ENCODE peak calls at places on chromosomes 13 and 19, in ten cellular contexts. One of them, this sample, is unnamed. For H3K36me3, the result is how much of the 10 kb centered on the place peaks cover.

GRCh38 chr13:45178349-45179142 is 22.3 kb downstream of the KCTD4 start:
- DNase-seq in OCI-LY7: no peak
- DNase-seq in effector memory CD4-positive, alpha-beta T cell: no peak
- DNase-seq in uterus: no peak
- DNase-seq in CD8-positive, alpha-beta memory T cell: no peak
- DNase-seq in endodermal cell: no peak
- DNase-seq in heart left ventricle: no peak
- DNase-seq in Peyer's patch: no peak
- DNase-seq in suprapubic skin: no peak
- DNase-seq in body of pancreas: no peak
- DNase-seq in this sample: no peak

GRCh38 chr19:5645409-5645808 is 22.5 kb downstream of the SAFB start:
- DNase-seq in OCI-LY7: no peak
- DNase-seq in effector memory CD4-positive, alpha-beta T cell: no peak
- DNase-seq in uterus: no peak
- DNase-seq in CD8-positive, alpha-beta memory T cell: no peak
- DNase-seq in endodermal cell: no peak
- DNase-seq in heart left ventricle: no peak
- DNase-seq in Peyer's patch: peak
- DNase-seq in suprapubic skin: peak
- DNase-seq in body of pancreas: no peak
- DNase-seq in this sample: peak

GRCh38 chr19:4369888-4370260 is 26.5 kb downstream of the MPND start:
- DNase-seq in OCI-LY7: peak
- DNase-seq in effector memory CD4-positive, alpha-beta T cell: peak
- DNase-seq in uterus: no peak
- DNase-seq in CD8-positive, alpha-beta memory T cell: peak
- DNase-seq in endodermal cell: peak
- DNase-seq in heart left ventricle: peak
- DNase-seq in Peyer's patch: peak
- DNase-seq in suprapubic skin: peak
- DNase-seq in body of pancreas: no peak
- DNase-seq in this sample: peak

GRCh38 chr13:21998279-21998678 is 327.4 kb downstream of the FGF9 start:
- DNase-seq in OCI-LY7: no peak
- DNase-seq in effector memory CD4-positive, alpha-beta T cell: no peak
- DNase-seq in uterus: no peak
- DNase-seq in CD8-positive, alpha-beta memory T cell: no peak
- DNase-seq in endodermal cell: no peak
- DNase-seq in heart left ventricle: no peak
- DNase-seq in Peyer's patch: no peak
- DNase-seq in suprapubic skin: no peak
- DNase-seq in body of pancreas: no peak
- DNase-seq in this sample: no peak

GRCh38 chr13:99085139-99085845 is 107.4 kb upstream of the DOCK9 start:
- DNase-seq in OCI-LY7: peak
- DNase-seq in effector memory CD4-positive, alpha-beta T cell: no peak
- DNase-seq in uterus: no peak
- DNase-seq in CD8-positive, alpha-beta memory T cell: no peak
- DNase-seq in endodermal cell: peak
- DNase-seq in heart left ventricle: no peak
- DNase-seq in Peyer's patch: no peak
- DNase-seq in suprapubic skin: no peak
- DNase-seq in body of pancreas: peak
- DNase-seq in this sample: no peak

GRCh38 chr13:97015661-97016350 is 21.5 kb upstream of the OXGR1 start:
- DNase-seq in OCI-LY7: peak
- DNase-seq in effector memory CD4-positive, alpha-beta T cell: no peak
- DNase-seq in uterus: no peak
- DNase-seq in CD8-positive, alpha-beta memory T cell: no peak
- DNase-seq in endodermal cell: no peak
- DNase-seq in heart left ventricle: no peak
- DNase-seq in Peyer's patch: no peak
- DNase-seq in suprapubic skin: no peak
- DNase-seq in body of pancreas: no peak
- DNase-seq in this sample: no peak

GRCh38 chr19:4390862-4391693 is 9.3 kb downstream of the SH3GL1 start:
- DNase-seq in OCI-LY7: no peak
- DNase-seq in effector memory CD4-positive, alpha-beta T cell: no peak
- DNase-seq in uterus: no peak
- DNase-seq in CD8-positive, alpha-beta memory T cell: no peak
- DNase-seq in endodermal cell: no peak
- DNase-seq in heart left ventricle: peak
- DNase-seq in Peyer's patch: peak
- DNase-seq in suprapubic skin: no peak
- DNase-seq in body of pancreas: no peak
- DNase-seq in this sample: no peak

GRCh38 chr19:58181902-58182576 is 822 bp upstream of the ZNF274 start:
- DNase-seq in OCI-LY7: peak
- DNase-seq in effector memory CD4-positive, alpha-beta T cell: peak
- DNase-seq in uterus: no peak
- DNase-seq in CD8-positive, alpha-beta memory T cell: peak
- DNase-seq in endodermal cell: peak
- DNase-seq in heart left ventricle: no peak
- DNase-seq in Peyer's patch: peak
- DNase-seq in suprapubic skin: peak
- DNase-seq in body of pancreas: peak
- DNase-seq in this sample: peak

GRCh38 chr19:47032171-47032811 is 12.7 kb downstream of the NPAS1 start:
- DNase-seq in OCI-LY7: peak
- DNase-seq in effector memory CD4-positive, alpha-beta T cell: peak
- DNase-seq in uterus: no peak
- DNase-seq in CD8-positive, alpha-beta memory T cell: peak
- DNase-seq in endodermal cell: peak
- DNase-seq in heart left ventricle: no peak
- DNase-seq in Peyer's patch: peak
- DNase-seq in suprapubic skin: no peak
- DNase-seq in body of pancreas: peak
- DNase-seq in this sample: no peak

GRCh38 chr13:106295971-106296370 is 239.5 kb downstream of the EFNB2 start:
- DNase-seq in OCI-LY7: no peak
- DNase-seq in effector memory CD4-positive, alpha-beta T cell: no peak
- DNase-seq in uterus: no peak
- DNase-seq in CD8-positive, alpha-beta memory T cell: no peak
- DNase-seq in endodermal cell: no peak
- DNase-seq in heart left ventricle: no peak
- DNase-seq in Peyer's patch: no peak
- DNase-seq in suprapubic skin: no peak
- DNase-seq in body of pancreas: no peak
- DNase-seq in this sample: no peak

GRCh38 chr19:41535029-41535622 is 40.8 kb upstream of the CEACAM21 start:
- DNase-seq in OCI-LY7: peak
- DNase-seq in effector memory CD4-positive, alpha-beta T cell: no peak
- DNase-seq in uterus: no peak
- DNase-seq in CD8-positive, alpha-beta memory T cell: no peak
- DNase-seq in endodermal cell: no peak
- DNase-seq in heart left ventricle: no peak
- DNase-seq in Peyer's patch: no peak
- DNase-seq in suprapubic skin: no peak
- DNase-seq in body of pancreas: no peak
- DNase-seq in this sample: no peak

GRCh38 chr13:98778749-98779148 is 26.3 kb upstream of the SLC15A1 start:
- DNase-seq in OCI-LY7: no peak
- DNase-seq in effector memory CD4-positive, alpha-beta T cell: no peak
- DNase-seq in uterus: no peak
- DNase-seq in CD8-positive, alpha-beta memory T cell: no peak
- DNase-seq in endodermal cell: no peak
- DNase-seq in heart left ventricle: no peak
- DNase-seq in Peyer's patch: peak
- DNase-seq in suprapubic skin: no peak
- DNase-seq in body of pancreas: no peak
- DNase-seq in this sample: no peak

GRCh38 chr19:952680-953500 is 27.1 kb downstream of the ARID3A start:
- DNase-seq in OCI-LY7: peak
- DNase-seq in effector memory CD4-positive, alpha-beta T cell: no peak
- DNase-seq in uterus: no peak
- DNase-seq in CD8-positive, alpha-beta memory T cell: no peak
- DNase-seq in endodermal cell: peak
- DNase-seq in heart left ventricle: no peak
- DNase-seq in Peyer's patch: peak
- DNase-seq in suprapubic skin: no peak
- DNase-seq in body of pancreas: peak
- DNase-seq in this sample: no peak
- H3K4me3 ChIP-seq in OCI-LY7: peak
- H3K4me3 ChIP-seq in effector memory CD4-positive, alpha-beta T cell: peak
- H3K4me3 ChIP-seq in uterus: no peak
- H3K4me3 ChIP-seq in CD8-positive, alpha-beta memory T cell: peak
- H3K4me3 ChIP-seq in endodermal cell: no peak
- H3K4me3 ChIP-seq in heart left ventricle: no peak
- H3K4me3 ChIP-seq in Peyer's patch: peak
- H3K4me3 ChIP-seq in suprapubic skin: peak
- H3K4me3 ChIP-seq in body of pancreas: no peak
- H3K4me3 ChIP-seq in this sample: no peak

GRCh38 chr19:45682117-45682516 is 9.6 kb downstream of the SNRPD2 start:
- DNase-seq in OCI-LY7: no peak
- DNase-seq in effector memory CD4-positive, alpha-beta T cell: no peak
- DNase-seq in uterus: no peak
- DNase-seq in CD8-positive, alpha-beta memory T cell: no peak
- DNase-seq in endodermal cell: no peak
- DNase-seq in heart left ventricle: no peak
- DNase-seq in Peyer's patch: no peak
- DNase-seq in suprapubic skin: no peak
- DNase-seq in body of pancreas: no peak
- DNase-seq in this sample: no peak

GRCh38 chr19:45691516-45692186 is at the start of gene SNRPD2:
- DNase-seq in OCI-LY7: peak
- DNase-seq in effector memory CD4-positive, alpha-beta T cell: peak
- DNase-seq in uterus: peak
- DNase-seq in CD8-positive, alpha-beta memory T cell: peak
- DNase-seq in endodermal cell: peak
- DNase-seq in heart left ventricle: peak
- DNase-seq in Peyer's patch: peak
- DNase-seq in suprapubic skin: peak
- DNase-seq in body of pancreas: peak
- DNase-seq in this sample: peak

GRCh38 chr19:45682908-45683307 is 8.8 kb downstream of the SNRPD2 start:
- DNase-seq in OCI-LY7: no peak
- DNase-seq in effector memory CD4-positive, alpha-beta T cell: no peak
- DNase-seq in uterus: no peak
- DNase-seq in CD8-positive, alpha-beta memory T cell: no peak
- DNase-seq in endodermal cell: no peak
- DNase-seq in heart left ventricle: no peak
- DNase-seq in Peyer's patch: no peak
- DNase-seq in suprapubic skin: no peak
- DNase-seq in body of pancreas: no peak
- DNase-seq in this sample: no peak

GRCh38 chr19:45692187-45693111 is at the start of gene QPCTL:
- DNase-seq in OCI-LY7: peak
- DNase-seq in effector memory CD4-positive, alpha-beta T cell: peak
- DNase-seq in uterus: peak
- DNase-seq in CD8-positive, alpha-beta memory T cell: peak
- DNase-seq in endodermal cell: peak
- DNase-seq in heart left ventricle: peak
- DNase-seq in Peyer's patch: peak
- DNase-seq in suprapubic skin: peak
- DNase-seq in body of pancreas: peak
- DNase-seq in this sample: peak

DNA sequence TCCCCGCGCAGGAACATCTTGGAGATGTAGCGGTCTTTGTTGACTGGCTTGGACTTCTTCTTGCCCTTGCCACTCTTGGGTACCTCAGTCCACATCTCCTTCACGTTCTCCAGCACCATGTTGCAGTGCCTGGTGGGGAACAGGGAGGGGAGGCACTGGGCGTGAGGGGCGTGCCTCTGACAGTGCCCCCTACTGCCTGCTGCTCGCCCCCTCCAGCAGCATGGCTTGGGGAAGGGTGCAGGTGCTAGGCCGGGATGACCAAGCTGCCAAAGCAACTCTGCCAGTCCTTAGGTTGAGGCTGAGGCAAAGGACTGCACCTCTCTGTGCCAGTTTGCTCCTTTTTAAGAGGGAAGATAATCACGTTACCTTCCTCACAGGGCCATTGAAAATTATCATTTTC is 4.2 kb downstream of the SNRPD2 start:
- DNase-seq in OCI-LY7: no peak
- DNase-seq in effector memory CD4-positive, alpha-beta T cell: no peak
- DNase-seq in uterus: no peak
- DNase-seq in CD8-positive, alpha-beta memory T cell: no peak
- DNase-seq in endodermal cell: no peak
- DNase-seq in heart left ventricle: no peak
- DNase-seq in Peyer's patch: no peak
- DNase-seq in suprapubic skin: no peak
- DNase-seq in body of pancreas: no peak
- DNase-seq in this sample: no peak
- H3K36me3 ChIP-seq in OCI-LY7: half or more
- H3K36me3 ChIP-seq in effector memory CD4-positive, alpha-beta T cell: under half
- H3K36me3 ChIP-seq in uterus: under half
- H3K36me3 ChIP-seq in CD8-positive, alpha-beta memory T cell: under half
- H3K36me3 ChIP-seq in endodermal cell: under half
- H3K36me3 ChIP-seq in heart left ventricle: under half
- H3K36me3 ChIP-seq in Peyer's patch: under half
- H3K36me3 ChIP-seq in suprapubic skin: under half
- H3K36me3 ChIP-seq in body of pancreas: under half
- H3K36me3 ChIP-seq in this sample: under half

DNA sequence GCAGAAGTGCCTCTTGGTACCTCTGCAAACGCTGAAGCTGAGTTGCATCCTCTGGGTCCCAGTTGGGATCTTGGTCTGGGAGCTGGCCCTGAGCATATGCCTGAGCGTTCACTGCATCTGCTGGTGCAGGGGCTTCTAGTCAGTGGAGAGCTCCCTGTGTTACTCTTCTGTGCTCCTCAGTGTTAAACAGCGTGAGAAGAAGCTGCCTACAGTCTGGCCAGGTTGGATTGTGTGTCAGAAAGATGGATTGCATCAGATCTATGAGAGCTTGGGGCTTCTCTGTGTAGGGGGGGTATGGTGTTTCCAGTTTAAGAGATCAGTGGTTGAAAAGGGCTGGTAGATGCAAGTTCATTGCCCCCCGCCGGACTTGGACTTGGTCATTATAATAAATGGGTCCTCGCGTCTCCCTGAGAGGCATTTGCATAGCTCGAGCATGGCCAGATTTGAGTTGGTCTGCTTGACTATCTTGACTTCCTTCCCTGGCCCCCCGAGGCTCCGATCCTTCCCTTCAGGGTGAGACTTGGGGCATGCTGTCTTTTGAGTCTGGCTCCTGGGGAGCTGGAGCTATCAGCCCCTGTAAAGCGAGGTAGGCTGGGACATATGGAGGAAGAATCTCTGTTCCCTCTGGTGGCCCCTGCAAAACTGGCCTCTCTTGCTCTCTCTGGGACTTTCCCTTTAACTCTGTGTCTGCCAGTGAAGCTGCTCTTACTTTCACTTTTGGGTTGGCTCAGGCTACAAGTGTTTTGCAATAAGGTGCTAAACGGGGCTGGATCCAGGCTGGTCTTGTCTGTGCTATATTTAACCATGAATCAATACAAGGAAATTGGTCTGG is 52.9 kb downstream of the OR10H4 start:
- DNase-seq in OCI-LY7: peak
- DNase-seq in effector memory CD4-positive, alpha-beta T cell: no peak
- DNase-seq in uterus: peak
- DNase-seq in CD8-positive, alpha-beta memory T cell: no peak
- DNase-seq in endodermal cell: no peak
- DNase-seq in heart left ventricle: no peak
- DNase-seq in Peyer's patch: no peak
- DNase-seq in suprapubic skin: no peak
- DNase-seq in body of pancreas: peak
- DNase-seq in this sample: no peak
- H3K4me3 ChIP-seq in OCI-LY7: peak
- H3K4me3 ChIP-seq in effector memory CD4-positive, alpha-beta T cell: peak
- H3K4me3 ChIP-seq in uterus: peak
- H3K4me3 ChIP-seq in CD8-positive, alpha-beta memory T cell: peak
- H3K4me3 ChIP-seq in endodermal cell: no peak
- H3K4me3 ChIP-seq in heart left ventricle: peak
- H3K4me3 ChIP-seq in Peyer's patch: peak
- H3K4me3 ChIP-seq in suprapubic skin: peak
- H3K4me3 ChIP-seq in body of pancreas: no peak
- H3K4me3 ChIP-seq in this sample: peak

GRCh38 chr19:16403151-16403977 is 68.4 kb downstream of the EPS15L1 start:
- DNase-seq in OCI-LY7: no peak
- DNase-seq in effector memory CD4-positive, alpha-beta T cell: no peak
- DNase-seq in uterus: peak
- DNase-seq in CD8-positive, alpha-beta memory T cell: no peak
- DNase-seq in endodermal cell: no peak
- DNase-seq in heart left ventricle: no peak
- DNase-seq in Peyer's patch: no peak
- DNase-seq in suprapubic skin: no peak
- DNase-seq in body of pancreas: no peak
- DNase-seq in this sample: no peak
- H3K36me3 ChIP-seq in OCI-LY7: half or more
- H3K36me3 ChIP-seq in effector memory CD4-positive, alpha-beta T cell: half or more
- H3K36me3 ChIP-seq in uterus: under half
- H3K36me3 ChIP-seq in CD8-positive, alpha-beta memory T cell: under half
- H3K36me3 ChIP-seq in endodermal cell: half or more
- H3K36me3 ChIP-seq in heart left ventricle: half or more
- H3K36me3 ChIP-seq in Peyer's patch: under half
- H3K36me3 ChIP-seq in suprapubic skin: half or more
- H3K36me3 ChIP-seq in body of pancreas: under half
- H3K36me3 ChIP-seq in this sample: under half